ENCODE peak calls at places on chromosomes 6 and 20, in six cellular contexts. P, S, D, U, Q and O are unnamed samples.

GRCh38 chr6:166660157-166660686 is 33.2 kb upstream of the RPS6KA2 start:
- DNase-seq in S (no peak), P (no peak), D (no peak), U (no peak), Q (no peak), O (no peak)

GRCh38 chr6:139482184-139482751 is 107.8 kb upstream of the CITED2 start:
- DNase-seq in U (no peak), Q (peak; percentile 45), D (no peak), S (no peak), P (no peak), O (no peak)

GRCh38 chr20:56393133-56393472 is 658 bp downstream of the CSTF1 start:
- DNase-seq in D (no peak), S (no peak), P (no peak), U (no peak), Q (peak; percentile 16), O (no peak)

GRCh38 chr6:161142957-161143296 is 130.9 kb downstream of the AGPAT4 start:
- DNase-seq in S (no peak), P (no peak), U (no peak), D (no peak), Q (no peak), O (no peak)

GRCh38 chr6:33886673-33887144 is 82.9 kb upstream of the MLN start:
- DNase-seq in S (no peak), U (no peak), P (peak; percentile 41), D (no peak), Q (peak; percentile 81), O (peak; percentile 1)

GRCh38 chr6:12992770-12993169 is 276.2 kb downstream of the PHACTR1 start:
- DNase-seq in D (no peak), P (no peak), Q (no peak), S (peak; percentile 50), U (no peak), O (no peak)

GRCh38 chr6:113994934-113995342 is 24.0 kb upstream of the HDAC2 start:
- DNase-seq in S (peak; percentile 68), D (peak; percentile 48), U (no peak), P (peak; percentile 93), Q (peak; percentile 93), O (peak; percentile 66)

GRCh38 chr6:159941286-159942113 is 27.4 kb upstream of the IGF2R start:
- DNase-seq in U (no peak), P (peak; percentile 57), Q (no peak), S (no peak), D (no peak), O (peak; percentile 66)

GRCh38 chr20:6664574-6664973 is 102.9 kb upstream of the BMP2 start:
- DNase-seq in Q (no peak), P (no peak), U (no peak), D (no peak), S (no peak), O (no peak)

GRCh38 chr20:35200255-35200654 is 26.2 kb upstream of the MMP24 start:
- DNase-seq in S (no peak), Q (peak; percentile 90), P (peak; percentile 87), U (no peak), D (no peak), O (peak; percentile 34)

GRCh38 chr6:165178056-165178455 is 131.3 kb downstream of the C6orf118 start:
- DNase-seq in D (no peak), P (no peak), Q (no peak), S (no peak), U (no peak), O (no peak)

GRCh38 chr20:35305682-35306556 is 13.7 kb upstream of the FAM83C start:
- DNase-seq in P (peak; percentile 100), U (no peak), S (no peak), D (no peak), Q (peak; percentile 100), O (peak; percentile 96)

GRCh38 chr20:1824834-1825233 is 70.4 kb upstream of the SIRPA start:
- DNase-seq in D (no peak), S (no peak), U (no peak), P (no peak), Q (no peak), O (no peak)

GRCh38 chr20:63617092-63617875 is 9.6 kb downstream of the GMEB2 start:
- DNase-seq in U (no peak), P (no peak), Q (no peak), S (no peak), D (no peak), O (no peak)

GRCh38 chr20:36519944-36520343 is 21.4 kb upstream of the MYL9 start:
- DNase-seq in S (no peak), P (peak; percentile 26), D (no peak), Q (no peak), U (no peak), O (no peak)

GRCh38 chr6:1039746-1040145 is 272.2 kb upstream of the FOXQ1 start:
- DNase-seq in S (no peak), U (no peak), D (no peak), Q (no peak), P (no peak), O (peak; percentile 43)

GRCh38 chr6:146860583-146860982 is 261.8 kb downstream of the ADGB start:
- DNase-seq in S (no peak), D (no peak), U (no peak), P (no peak), Q (no peak), O (no peak)

GRCh38 chr6:26309731-26310142 is 55.3 kb upstream of the BTN3A2 start:
- DNase-seq in U (no peak), D (no peak), P (peak; percentile 95), Q (peak; percentile 65), S (no peak), O (no peak)

GRCh38 chr6:130394238-130394637 is 28.4 kb downstream of the TMEM200A start:
- DNase-seq in S (no peak), U (no peak), P (no peak), Q (no peak), D (no peak), O (no peak)

GRCh38 chr6:130708338-130708737 is 118.9 kb upstream of the SMLR1 start:
- DNase-seq in P (peak; percentile 50), D (no peak), Q (peak; percentile 77), S (no peak), U (no peak), O (peak; percentile 29)

GRCh38 chr6:10315034-10315433 is 99.8 kb downstream of the TFAP2A start:
- DNase-seq in U (peak; percentile 70), D (no peak), P (no peak), Q (no peak), S (peak; percentile 87), O (no peak)

GRCh38 chr6:164303092-164304007 is 888.8 kb downstream of the QKI start:
- DNase-seq in S (no peak), P (no peak), Q (no peak), D (no peak), U (no peak), O (no peak)

GRCh38 chr6:165574770-165575549 is 88.1 kb downstream of the PDE10A start:
- DNase-seq in P (peak; percentile 51), S (no peak), U (no peak), Q (no peak), D (no peak), O (peak; percentile 85)

GRCh38 chr20:50575869-50576720 is 65.9 kb downstream of the PTPN1 start:
- DNase-seq in P (peak; percentile 51), Q (peak; percentile 72), D (peak; percentile 24), U (no peak), S (peak; percentile 76), O (peak; percentile 56)

GRCh38 chr6:106560966-106561740 is 68.1 kb downstream of the RTN4IP1 start:
- DNase-seq in S (no peak), Q (peak; percentile 47), P (peak; percentile 71), D (no peak), U (no peak), O (peak; percentile 39)

GRCh38 chr6:111874030-111874425 is 776 bp upstream of the FYN start:
- DNase-seq in Q (no peak), U (no peak), D (no peak), P (peak; percentile 20), S (no peak), O (no peak)

GRCh38 chr20:33675127-33675954 is 1.1 kb upstream of the NECAB3 start:
- DNase-seq in U (no peak), S (no peak), P (no peak), Q (no peak), D (no peak), O (no peak)

GRCh38 chr20:10508468-10509251 is 73.6 kb downstream of the SLX4IP start:
- DNase-seq in S (no peak), D (no peak), P (peak; percentile 70), U (no peak), Q (peak; percentile 84), O (no peak)

GRCh38 chr20:10505320-10506226 is 70.5 kb downstream of the SLX4IP start:
- DNase-seq in P (peak; percentile 35), U (no peak), D (no peak), S (no peak), Q (peak; percentile 74), O (no peak)

GRCh38 chr20:10508060-10508459 is 73.0 kb downstream of the SLX4IP start:
- DNase-seq in Q (peak; percentile 40), S (no peak), D (no peak), U (no peak), P (peak; percentile 19), O (no peak)

GRCh38 chr20:10504893-10505292 is 69.8 kb downstream of the SLX4IP start:
- DNase-seq in D (no peak), U (no peak), S (no peak), Q (peak; percentile 83), P (peak; percentile 21), O (no peak)

DNA sequence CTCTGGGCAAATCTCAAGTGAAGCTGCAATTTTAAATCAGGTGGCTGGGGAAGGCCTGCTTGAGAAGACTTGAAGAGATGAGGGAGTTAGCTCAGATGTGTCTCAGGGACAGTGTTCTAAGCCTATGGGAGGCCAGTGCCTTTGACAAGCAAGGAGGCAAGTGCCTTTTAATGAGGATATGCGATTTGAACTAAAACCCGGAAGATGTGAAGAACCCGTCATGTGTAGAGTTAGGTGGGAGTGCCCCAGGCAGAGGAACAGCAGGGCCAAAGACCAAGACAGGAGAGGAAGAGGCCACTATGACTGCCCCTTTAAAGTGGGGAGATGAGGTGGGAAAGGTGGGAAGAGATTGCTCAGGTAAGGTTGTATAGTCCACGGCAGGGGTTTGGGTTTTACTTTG is 71.9 kb downstream of the SLX4IP start:
- DNase-seq in U (no peak), P (no peak), Q (no peak), D (no peak), S (no peak), O (no peak)
- H3K4me1 ChIP-seq in U (peaks cover 6% of the 10 kb centered on the region), P (peaks cover 23% of the 10 kb centered on the region), Q (peaks cover 11% of the 10 kb centered on the region), D (peaks cover 8% of the 10 kb centered on the region), S (peaks cover 11% of the 10 kb centered on the region), O (peaks cover 21% of the 10 kb centered on the region)

DNA sequence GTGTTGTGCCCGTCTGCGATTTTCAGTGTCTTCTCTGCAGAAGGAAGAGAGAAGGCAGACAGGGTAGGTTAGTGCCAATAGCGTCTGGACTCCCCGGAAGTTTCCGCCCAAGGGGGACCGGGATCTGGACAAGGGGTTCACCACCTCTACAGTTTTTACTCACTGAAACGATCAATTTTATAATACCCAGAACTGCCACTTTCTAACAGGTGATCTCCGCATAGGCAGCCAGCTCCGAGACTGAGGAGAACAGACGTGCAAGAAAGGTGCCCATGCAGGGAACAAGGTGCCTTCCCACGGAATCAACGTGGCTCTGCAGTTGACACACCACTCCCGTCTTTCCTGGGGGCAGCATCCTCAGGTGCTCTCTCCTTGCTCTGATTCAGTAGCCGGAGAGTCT is 617.3 kb upstream of the CDH4 start:
- DNase-seq in D (no peak), U (no peak), S (no peak), P (no peak), Q (no peak), O (no peak)
- H4K91ac ChIP-seq in D (no peak overlapping the region), U (no peak overlapping the region), S (no peak overlapping the region), P (no peak overlapping the region), Q (no peak overlapping the region), O (no peak overlapping the region)

GRCh38 chr6:152329640-152330202 is 307.4 kb downstream of the SYNE1 start:
- DNase-seq in U (no peak), Q (no peak), S (no peak), P (no peak), D (no peak), O (no peak)
- H4K8ac ChIP-seq in U (no peak overlapping the region), Q (no peak overlapping the region), S (no peak overlapping the region), P (no peak overlapping the region), D (no peak overlapping the region), O (no peak overlapping the region)

GRCh38 chr6:126718600-126719327 is 378.8 kb downstream of the CENPW start:
- DNase-seq in S (no peak), U (no peak), P (no peak), D (no peak), Q (no peak), O (no peak)
- H3K4me1 ChIP-seq in S (no peaks in the 10 kb centered on the region), U (peaks cover 3% of the 10 kb centered on the region), P (peaks cover 4% of the 10 kb centered on the region), D (peaks cover 3% of the 10 kb centered on the region), Q (no peaks in the 10 kb centered on the region), O (no peaks in the 10 kb centered on the region)